ENCODE peak calls at places on chromosomes 5 and 9, in four cellular contexts. One of them, this sample, is unnamed.

GRCh38 chr5:179311581-179311980 is 33.7 kb downstream of the ADAMTS2 start:
- DNase-seq in bronchial epithelial cell: no peak
- DNase-seq in cardiac muscle cell: no peak
- DNase-seq in WTC11: no peak
- DNase-seq in this sample: no peak

GRCh38 chr5:137933491-137933911 is 44.2 kb downstream of the PKD2L2 start:
- DNase-seq in WTC11: no peak
- DNase-seq in bronchial epithelial cell: no peak
- DNase-seq in cardiac muscle cell: peak
- DNase-seq in this sample: no peak

GRCh38 chr5:142507528-142507927 is 178.4 kb downstream of the FGF1 start:
- DNase-seq in bronchial epithelial cell: peak
- DNase-seq in cardiac muscle cell: no peak
- DNase-seq in WTC11: no peak
- DNase-seq in this sample: no peak

GRCh38 chr9:19409406-19410194 is 791 bp downstream of the ACER2 start:
- DNase-seq in bronchial epithelial cell: peak
- DNase-seq in cardiac muscle cell: peak
- DNase-seq in WTC11: peak
- DNase-seq in this sample: no peak

GRCh38 chr5:180313677-180314076 is 21.8 kb upstream of the MAPK9 start:
- DNase-seq in bronchial epithelial cell: peak
- DNase-seq in cardiac muscle cell: no peak
- DNase-seq in WTC11: peak
- DNase-seq in this sample: no peak

GRCh38 chr5:55211184-55211874 is 15.8 kb downstream of the MCIDAS start:
- DNase-seq in bronchial epithelial cell: peak
- DNase-seq in WTC11: no peak
- DNase-seq in cardiac muscle cell: no peak
- DNase-seq in this sample: no peak

GRCh38 chr5:154334406-154335041 is 111.3 kb upstream of the SAP30L start:
- DNase-seq in WTC11: no peak
- DNase-seq in bronchial epithelial cell: no peak
- DNase-seq in cardiac muscle cell: no peak
- DNase-seq in this sample: no peak

GRCh38 chr9:130156672-130157071 is 15.5 kb upstream of the NCS1 start:
- DNase-seq in cardiac muscle cell: no peak
- DNase-seq in WTC11: no peak
- DNase-seq in bronchial epithelial cell: no peak
- DNase-seq in this sample: no peak

GRCh38 chr9:129258823-129259301 is 80.8 kb upstream of the IER5L start:
- DNase-seq in WTC11: no peak
- DNase-seq in cardiac muscle cell: no peak
- DNase-seq in bronchial epithelial cell: peak
- DNase-seq in this sample: no peak

GRCh38 chr9:112894699-112895098 is 4.0 kb upstream of the SLC46A2 start:
- DNase-seq in bronchial epithelial cell: no peak
- DNase-seq in WTC11: no peak
- DNase-seq in cardiac muscle cell: no peak
- DNase-seq in this sample: no peak

GRCh38 chr5:366541-367357 is 45.2 kb downstream of the AHRR start:
- DNase-seq in cardiac muscle cell: no peak
- DNase-seq in bronchial epithelial cell: no peak
- DNase-seq in WTC11: no peak
- DNase-seq in this sample: no peak

GRCh38 chr5:120818128-120818527 is 354.0 kb downstream of the PRR16 start:
- DNase-seq in WTC11: peak
- DNase-seq in cardiac muscle cell: no peak
- DNase-seq in bronchial epithelial cell: no peak
- DNase-seq in this sample: no peak

GRCh38 chr5:40198736-40199135 is 481.0 kb upstream of the PTGER4 start:
- DNase-seq in cardiac muscle cell: peak
- DNase-seq in WTC11: no peak
- DNase-seq in bronchial epithelial cell: peak
- DNase-seq in this sample: no peak

DNA sequence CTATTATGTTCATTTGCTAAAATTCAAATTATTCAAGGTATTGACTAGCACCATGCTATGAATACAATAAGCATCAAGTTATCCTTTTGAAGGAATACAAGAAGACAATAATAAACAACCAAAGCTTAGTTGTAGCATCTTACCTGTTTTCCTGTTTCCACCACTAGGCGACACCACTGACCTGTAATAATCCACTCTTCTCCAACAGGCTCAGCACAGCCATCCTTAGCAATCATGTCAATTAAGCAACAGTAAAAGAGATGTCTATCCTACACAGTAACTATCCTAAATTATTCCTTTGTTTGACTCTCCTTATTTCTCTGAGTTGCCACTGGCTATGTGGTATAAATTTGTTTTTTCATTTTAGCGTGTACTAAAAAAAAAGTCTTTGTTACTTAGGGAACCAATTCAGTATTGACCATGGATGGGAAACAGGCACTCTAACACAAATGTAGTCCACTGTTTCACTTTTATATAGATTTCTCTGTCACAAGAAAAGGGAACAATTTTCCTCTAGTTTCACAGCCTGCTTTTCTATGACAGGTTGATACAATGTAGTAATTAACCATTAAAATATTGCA is 46.2 kb downstream of the PCA3 start:
- DNase-seq in bronchial epithelial cell: peak
- DNase-seq in cardiac muscle cell: peak
- DNase-seq in WTC11: peak
- DNase-seq in this sample: no peak
- TF ChIP-seq CTCF in bronchial epithelial cell: peak
- TF ChIP-seq CTCF in cardiac muscle cell: peak
- TF ChIP-seq CTCF in WTC11: peak
- TF ChIP-seq CTCF in this sample: peak

GRCh38 chr9:88037285-88037845 is 63.0 kb upstream of the CDK20 start:
- DNase-seq in bronchial epithelial cell: no peak
- DNase-seq in WTC11: no peak
- DNase-seq in cardiac muscle cell: no peak
- DNase-seq in this sample: no peak

GRCh38 chr9:88044200-88044599 is 69.9 kb upstream of the CDK20 start:
- DNase-seq in bronchial epithelial cell: no peak
- DNase-seq in cardiac muscle cell: no peak
- DNase-seq in WTC11: no peak
- DNase-seq in this sample: no peak

GRCh38 chr9:88045686-88046085 is 71.4 kb upstream of the CDK20 start:
- DNase-seq in cardiac muscle cell: no peak
- DNase-seq in WTC11: no peak
- DNase-seq in bronchial epithelial cell: no peak
- DNase-seq in this sample: no peak

GRCh38 chr9:88043647-88044046 is 69.3 kb upstream of the CDK20 start:
- DNase-seq in cardiac muscle cell: no peak
- DNase-seq in bronchial epithelial cell: no peak
- DNase-seq in WTC11: no peak
- DNase-seq in this sample: no peak

GRCh38 chr9:88041447-88041846 is 67.1 kb upstream of the CDK20 start:
- DNase-seq in WTC11: no peak
- DNase-seq in cardiac muscle cell: peak
- DNase-seq in bronchial epithelial cell: no peak
- DNase-seq in this sample: no peak
- TF ChIP-seq CTCF in WTC11: peak
- TF ChIP-seq CTCF in cardiac muscle cell: peak
- TF ChIP-seq CTCF in bronchial epithelial cell: no peak
- TF ChIP-seq CTCF in this sample: peak

GRCh38 chr9:133186736-133187135 is 22.3 kb downstream of the OBP2B start:
- DNase-seq in bronchial epithelial cell: no peak
- DNase-seq in WTC11: no peak
- DNase-seq in cardiac muscle cell: no peak
- DNase-seq in this sample: peak

GRCh38 chr9:133189826-133190225 is 19.2 kb downstream of the OBP2B start:
- DNase-seq in cardiac muscle cell: no peak
- DNase-seq in bronchial epithelial cell: no peak
- DNase-seq in WTC11: no peak
- DNase-seq in this sample: peak

GRCh38 chr9:133188843-133189180 is 20.2 kb downstream of the OBP2B start:
- DNase-seq in WTC11: no peak
- DNase-seq in bronchial epithelial cell: no peak
- DNase-seq in cardiac muscle cell: no peak
- DNase-seq in this sample: peak

GRCh38 chr9:133187561-133188005 is 21.5 kb downstream of the OBP2B start:
- DNase-seq in cardiac muscle cell: no peak
- DNase-seq in WTC11: no peak
- DNase-seq in bronchial epithelial cell: no peak
- DNase-seq in this sample: no peak

DNA sequence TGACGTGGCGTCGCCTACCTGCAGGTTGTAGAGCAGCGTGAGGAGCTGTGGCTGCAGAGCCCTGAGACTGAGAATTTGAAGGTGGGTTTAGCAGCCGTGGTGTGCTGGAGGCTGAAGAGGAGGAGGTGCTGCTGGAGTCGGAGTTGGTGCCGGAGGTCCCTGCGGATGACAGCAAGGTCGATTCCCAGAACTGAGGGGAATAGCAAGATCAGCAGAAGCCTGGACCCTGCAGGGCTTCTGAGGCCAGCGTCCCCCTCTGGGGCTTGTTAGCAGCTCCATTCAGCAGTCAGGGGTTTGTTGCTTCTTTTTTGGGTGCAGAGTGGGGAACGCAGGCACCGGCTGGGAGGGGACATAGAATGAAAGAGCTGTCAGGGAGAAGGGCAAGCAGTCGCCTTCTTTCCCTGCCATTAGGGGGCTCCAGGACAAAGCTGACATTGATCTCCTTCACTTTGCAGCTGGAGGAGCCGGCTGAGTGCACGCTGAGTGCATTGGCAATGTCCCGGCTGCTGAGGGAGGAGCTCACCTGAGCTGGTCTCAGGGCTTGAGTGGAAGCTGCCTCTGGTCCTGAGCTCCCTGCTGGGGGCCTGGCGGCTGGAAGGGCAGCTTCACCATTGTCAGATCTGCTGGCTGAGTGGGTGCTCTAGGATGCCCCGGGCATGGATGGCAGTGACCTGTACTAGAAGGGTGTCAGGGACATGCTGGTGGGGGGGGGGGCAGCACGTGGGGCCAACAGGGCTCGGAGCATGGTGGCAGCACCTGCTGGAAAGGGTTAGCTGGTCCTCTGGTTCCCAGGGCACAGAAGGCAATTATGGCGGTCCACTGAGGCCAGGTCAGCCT is 20.8 kb downstream of the OBP2B start:
- DNase-seq in cardiac muscle cell: no peak
- DNase-seq in bronchial epithelial cell: peak
- DNase-seq in WTC11: peak
- DNase-seq in this sample: no peak
- TF ChIP-seq CTCF in cardiac muscle cell: peak
- TF ChIP-seq CTCF in bronchial epithelial cell: peak
- TF ChIP-seq CTCF in WTC11: no peak
- TF ChIP-seq CTCF in this sample: no peak

GRCh38 chr9:1707291-1707690 is 307.9 kb upstream of the SMARCA2 start:
- DNase-seq in bronchial epithelial cell: peak
- DNase-seq in cardiac muscle cell: no peak
- DNase-seq in WTC11: no peak
- DNase-seq in this sample: no peak

GRCh38 chr9:1712861-1713260 is 302.3 kb upstream of the SMARCA2 start:
- DNase-seq in bronchial epithelial cell: no peak
- DNase-seq in WTC11: no peak
- DNase-seq in cardiac muscle cell: no peak
- DNase-seq in this sample: no peak

GRCh38 chr9:1708215-1708614 is 306.9 kb upstream of the SMARCA2 start:
- DNase-seq in bronchial epithelial cell: peak
- DNase-seq in WTC11: no peak
- DNase-seq in cardiac muscle cell: no peak
- DNase-seq in this sample: no peak

GRCh38 chr9:1709347-1709746 is 305.8 kb upstream of the SMARCA2 start:
- DNase-seq in WTC11: no peak
- DNase-seq in cardiac muscle cell: no peak
- DNase-seq in bronchial epithelial cell: peak
- DNase-seq in this sample: no peak
- TF ChIP-seq CTCF in WTC11: no peak
- TF ChIP-seq CTCF in cardiac muscle cell: no peak
- TF ChIP-seq CTCF in bronchial epithelial cell: no peak
- TF ChIP-seq CTCF in this sample: peak

GRCh38 chr5:78157001-78157400 is 137.5 kb downstream of the AP3B1 start:
- DNase-seq in bronchial epithelial cell: no peak
- DNase-seq in cardiac muscle cell: no peak
- DNase-seq in WTC11: no peak
- DNase-seq in this sample: no peak

DNA sequence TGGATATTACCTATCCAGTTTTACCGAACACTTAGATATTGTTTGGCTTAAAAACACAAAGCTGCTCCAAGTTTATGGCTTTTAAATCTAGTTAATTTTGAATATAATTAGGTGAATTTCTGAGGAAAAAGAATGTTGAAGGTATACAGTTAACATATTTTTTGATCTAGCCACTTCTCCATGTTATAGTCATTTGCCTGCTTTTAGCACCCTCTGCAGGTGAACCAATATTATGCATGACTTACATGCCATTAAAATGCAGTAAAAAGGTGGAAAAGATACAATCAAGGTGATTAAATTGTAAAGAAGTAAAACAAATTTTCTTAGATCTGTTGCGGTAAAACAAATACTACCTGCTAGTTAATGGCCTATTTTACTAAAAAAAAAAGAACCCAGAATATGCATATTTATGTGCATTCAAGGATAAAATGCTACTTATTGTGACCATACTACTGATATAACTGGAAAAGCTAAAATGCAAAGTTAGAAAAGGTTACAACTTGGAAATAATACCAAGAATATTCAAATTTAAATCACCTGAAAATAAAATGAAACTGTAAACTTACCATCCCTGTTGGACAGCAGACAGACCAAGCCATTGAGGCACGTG is 132.1 kb downstream of the AP3B1 start:
- DNase-seq in WTC11: no peak
- DNase-seq in bronchial epithelial cell: peak
- DNase-seq in cardiac muscle cell: peak
- DNase-seq in this sample: no peak
- TF ChIP-seq CTCF in WTC11: peak
- TF ChIP-seq CTCF in bronchial epithelial cell: peak
- TF ChIP-seq CTCF in cardiac muscle cell: peak
- TF ChIP-seq CTCF in this sample: peak

GRCh38 chr9:110140276-110140675 is 67.7 kb downstream of the C9orf152 start:
- DNase-seq in cardiac muscle cell: no peak
- DNase-seq in WTC11: no peak
- DNase-seq in bronchial epithelial cell: no peak
- DNase-seq in this sample: no peak
- TF ChIP-seq CTCF in cardiac muscle cell: no peak
- TF ChIP-seq CTCF in WTC11: no peak
- TF ChIP-seq CTCF in bronchial epithelial cell: peak
- TF ChIP-seq CTCF in this sample: no peak